ENCODE peak calls at places on chromosomes 13 and 19, in nine cellular contexts. L is body of pancreas; I is gastrocnemius medialis; Y is heart left ventricle; H is mucosa of descending colon; E is CD8-positive, alpha-beta T cell; V is psoas muscle; B is breast epithelium; Q is Karpas-422. D is an unnamed sample. For H3K4me1 and H3K36me3, the result is how much of the 10 kb centered on the place peaks cover.

GRCh38 chr19:919157-920050 is 2.3 kb downstream of the KISS1R start:
- DNase-seq in V (no peak), H (peak), L (no peak), Y (no peak), Q (peak), E (no peak), I (no peak), B (no peak), D (no peak)

GRCh38 chr13:51444922-51445321 is 7.9 kb downstream of the INTS6 start:
- DNase-seq in E (no peak), Q (no peak), B (no peak), V (no peak), I (no peak), L (no peak), Y (no peak), H (no peak), D (peak)

GRCh38 chr19:11138659-11139526 is 16.7 kb downstream of the SPC24 start:
- DNase-seq in L (peak), H (peak), E (no peak), I (peak), Q (no peak), V (peak), Y (peak), B (peak), D (peak)

GRCh38 chr19:56611288-56611687 is 16.2 kb downstream of the ZNF71 start:
- DNase-seq in Q (no peak), I (no peak), B (no peak), Y (no peak), L (no peak), V (no peak), H (no peak), E (no peak), D (no peak)

GRCh38 chr19:2529473-2529918 is 53.6 kb downstream of the GADD45B start:
- DNase-seq in E (no peak), H (no peak), Q (no peak), L (no peak), B (peak), I (peak), V (peak), Y (no peak), D (peak)

GRCh38 chr13:111859361-111860105 is 207.4 kb upstream of the SOX1 start:
- DNase-seq in Y (no peak), H (no peak), Q (no peak), I (no peak), L (no peak), V (no peak), E (no peak), B (no peak), D (no peak)

GRCh38 chr19:46351241-46352041 is 4.6 kb downstream of the PPP5C start:
- DNase-seq in Q (no peak), L (peak), Y (no peak), B (no peak), E (no peak), V (peak), I (peak), H (peak), D (peak)

GRCh38 chr19:32677657-32678056 is 2.0 kb downstream of the RGS9BP start:
- DNase-seq in H (no peak), Q (no peak), B (no peak), I (peak), Y (no peak), E (no peak), L (no peak), V (no peak), D (peak)

GRCh38 chr13:29593605-29594297 is 1.7 kb downstream of the SLC7A1 start:
- DNase-seq in Q (no peak), E (no peak), B (no peak), H (no peak), V (no peak), Y (no peak), L (no peak), I (no peak), D (no peak)

GRCh38 chr13:113491982-113492381 is 1.5 kb upstream of the DCUN1D2 start:
- DNase-seq in Y (no peak), B (no peak), Q (no peak), H (no peak), E (no peak), V (no peak), L (no peak), I (no peak), D (no peak)
- H3K4me1 ChIP-seq in Y (half or more), B (under half), Q (half or more), H (under half), E (under half), V (half or more), L (half or more), I (under half), D (under half)

GRCh38 chr19:19594371-19594770 is 24.1 kb downstream of the PBX4 start:
- DNase-seq in B (no peak), V (no peak), H (no peak), I (no peak), L (no peak), Y (no peak), Q (no peak), E (no peak), D (no peak)
- H3K4me3 ChIP-seq in B (no peak), V (no peak), H (no peak), I (no peak), L (no peak), Y (no peak), Q (no peak), E (no peak), D (no peak)

GRCh38 chr19:5436948-5437306 is 18.3 kb upstream of the ZNRF4 start:
- DNase-seq in Y (no peak), Q (no peak), B (no peak), H (no peak), V (no peak), E (no peak), L (no peak), I (no peak), D (no peak)
- H3K36me3 ChIP-seq in Y (under half), Q (under half), B (under half), H (under half), V (under half), E (under half), L (under half), I (under half), D (under half)

GRCh38 chr13:21670883-21671792 is at the start of gene FGF9:
- DNase-seq in V (peak), E (peak), L (peak), Q (peak), B (peak), Y (peak), H (peak), I (peak), D (peak)
- H3K4me1 ChIP-seq in V (under half), E (under half), L (under half), Q (half or more), B (under half), Y (under half), H (under half), I (under half), D (under half)